ENCODE peak calls at places on chromosomes 11 and 22, in ten cellular contexts. One of them, this sample, is unnamed.

GRCh38 chr11:116962108-116962507 is 124.7 kb upstream of the APOA1 start:
- DNase-seq in pancreas: no peak
- DNase-seq in Caki2: no peak
- DNase-seq in glutamatergic neuron: no peak
- DNase-seq in dorsolateral prefrontal cortex: no peak
- DNase-seq in stimulated activated CD8-positive, alpha-beta memory T cell treated with anti-CD3 and anti-CD28 coated beads, Interleukin-2, amount 100 ng/mL, for 48 hours: no peak
- DNase-seq in WERI-Rb-1: no peak
- DNase-seq in lung: no peak
- DNase-seq in AG09319: no peak
- DNase-seq in AG10803: no peak
- DNase-seq in this sample: no peak

GRCh38 chr11:58133329-58134076 is 8.2 kb upstream of the OR9I1 start:
- DNase-seq in pancreas: no peak
- DNase-seq in Caki2: no peak
- DNase-seq in glutamatergic neuron: no peak
- DNase-seq in dorsolateral prefrontal cortex: no peak
- DNase-seq in stimulated activated CD8-positive, alpha-beta memory T cell treated with anti-CD3 and anti-CD28 coated beads, Interleukin-2, amount 100 ng/mL, for 48 hours: no peak
- DNase-seq in WERI-Rb-1: no peak
- DNase-seq in lung: no peak
- DNase-seq in AG09319: no peak
- DNase-seq in AG10803: no peak
- DNase-seq in this sample: no peak

GRCh38 chr22:23984430-23984829 is 4.5 kb downstream of the GSTT2 start:
- DNase-seq in pancreas: peak; percentile 33
- DNase-seq in Caki2: no peak
- DNase-seq in glutamatergic neuron: no peak
- DNase-seq in dorsolateral prefrontal cortex: no peak
- DNase-seq in stimulated activated CD8-positive, alpha-beta memory T cell treated with anti-CD3 and anti-CD28 coated beads, Interleukin-2, amount 100 ng/mL, for 48 hours: no peak
- DNase-seq in WERI-Rb-1: no peak
- DNase-seq in lung: peak; percentile 75
- DNase-seq in AG09319: no peak
- DNase-seq in AG10803: no peak
- DNase-seq in this sample: peak; percentile 21

GRCh38 chr11:74647831-74648230 is 55.4 kb downstream of the POLD3 start:
- DNase-seq in pancreas: no peak
- DNase-seq in Caki2: no peak
- DNase-seq in glutamatergic neuron: no peak
- DNase-seq in dorsolateral prefrontal cortex: no peak
- DNase-seq in stimulated activated CD8-positive, alpha-beta memory T cell treated with anti-CD3 and anti-CD28 coated beads, Interleukin-2, amount 100 ng/mL, for 48 hours: no peak
- DNase-seq in WERI-Rb-1: no peak
- DNase-seq in lung: no peak
- DNase-seq in AG09319: no peak
- DNase-seq in AG10803: no peak
- DNase-seq in this sample: no peak

GRCh38 chr22:40036126-40036525 is 41.4 kb downstream of the FAM83F start:
- DNase-seq in pancreas: no peak
- DNase-seq in Caki2: no peak
- DNase-seq in glutamatergic neuron: no peak
- DNase-seq in dorsolateral prefrontal cortex: no peak
- DNase-seq in stimulated activated CD8-positive, alpha-beta memory T cell treated with anti-CD3 and anti-CD28 coated beads, Interleukin-2, amount 100 ng/mL, for 48 hours: no peak
- DNase-seq in WERI-Rb-1: no peak
- DNase-seq in lung: no peak
- DNase-seq in AG09319: no peak
- DNase-seq in AG10803: no peak
- DNase-seq in this sample: no peak

GRCh38 chr11:81725691-81726090 is 1008.0 kb downstream of the FAM181B start:
- DNase-seq in pancreas: no peak
- DNase-seq in Caki2: no peak
- DNase-seq in glutamatergic neuron: no peak
- DNase-seq in dorsolateral prefrontal cortex: no peak
- DNase-seq in stimulated activated CD8-positive, alpha-beta memory T cell treated with anti-CD3 and anti-CD28 coated beads, Interleukin-2, amount 100 ng/mL, for 48 hours: no peak
- DNase-seq in WERI-Rb-1: no peak
- DNase-seq in lung: no peak
- DNase-seq in AG09319: no peak
- DNase-seq in AG10803: peak; percentile 27
- DNase-seq in this sample: no peak

GRCh38 chr11:31812392-31813241 is 1.5 kb upstream of the PAX6 start:
- DNase-seq in pancreas: no peak
- DNase-seq in Caki2: no peak
- DNase-seq in glutamatergic neuron: no peak
- DNase-seq in dorsolateral prefrontal cortex: no peak
- DNase-seq in stimulated activated CD8-positive, alpha-beta memory T cell treated with anti-CD3 and anti-CD28 coated beads, Interleukin-2, amount 100 ng/mL, for 48 hours: no peak
- DNase-seq in WERI-Rb-1: no peak
- DNase-seq in lung: no peak
- DNase-seq in AG09319: no peak
- DNase-seq in AG10803: no peak
- DNase-seq in this sample: no peak

GRCh38 chr11:120331301-120331966 is 4.8 kb upstream of the ARHGEF12 start:
- DNase-seq in pancreas: peak; percentile 51
- DNase-seq in Caki2: no peak
- DNase-seq in glutamatergic neuron: no peak
- DNase-seq in dorsolateral prefrontal cortex: no peak
- DNase-seq in stimulated activated CD8-positive, alpha-beta memory T cell treated with anti-CD3 and anti-CD28 coated beads, Interleukin-2, amount 100 ng/mL, for 48 hours: no peak
- DNase-seq in WERI-Rb-1: no peak
- DNase-seq in lung: no peak
- DNase-seq in AG09319: peak; percentile 72
- DNase-seq in AG10803: peak; percentile 94
- DNase-seq in this sample: peak; percentile 69

GRCh38 chr11:105344938-105345337 is 205.4 kb upstream of the CARD18 start:
- DNase-seq in pancreas: no peak
- DNase-seq in Caki2: no peak
- DNase-seq in glutamatergic neuron: no peak
- DNase-seq in dorsolateral prefrontal cortex: no peak
- DNase-seq in stimulated activated CD8-positive, alpha-beta memory T cell treated with anti-CD3 and anti-CD28 coated beads, Interleukin-2, amount 100 ng/mL, for 48 hours: no peak
- DNase-seq in WERI-Rb-1: no peak
- DNase-seq in lung: no peak
- DNase-seq in AG09319: no peak
- DNase-seq in AG10803: no peak
- DNase-seq in this sample: no peak

GRCh38 chr11:43943357-43943930 is 1.0 kb downstream of the C11orf96 start:
- DNase-seq in pancreas: no peak
- DNase-seq in Caki2: peak; percentile 26
- DNase-seq in glutamatergic neuron: peak; percentile 47
- DNase-seq in dorsolateral prefrontal cortex: no peak
- DNase-seq in stimulated activated CD8-positive, alpha-beta memory T cell treated with anti-CD3 and anti-CD28 coated beads, Interleukin-2, amount 100 ng/mL, for 48 hours: no peak
- DNase-seq in WERI-Rb-1: no peak
- DNase-seq in lung: no peak
- DNase-seq in AG09319: no peak
- DNase-seq in AG10803: no peak
- DNase-seq in this sample: no peak

GRCh38 chr11:31218847-31219246 is 150.7 kb downstream of the DCDC1 start:
- DNase-seq in pancreas: no peak
- DNase-seq in Caki2: no peak
- DNase-seq in glutamatergic neuron: no peak
- DNase-seq in dorsolateral prefrontal cortex: no peak
- DNase-seq in stimulated activated CD8-positive, alpha-beta memory T cell treated with anti-CD3 and anti-CD28 coated beads, Interleukin-2, amount 100 ng/mL, for 48 hours: no peak
- DNase-seq in WERI-Rb-1: no peak
- DNase-seq in lung: no peak
- DNase-seq in AG09319: no peak
- DNase-seq in AG10803: no peak
- DNase-seq in this sample: no peak

GRCh38 chr11:33734441-33735165 is 1.6 kb downstream of the CD59 start:
- DNase-seq in pancreas: no peak
- DNase-seq in Caki2: no peak
- DNase-seq in glutamatergic neuron: no peak
- DNase-seq in dorsolateral prefrontal cortex: no peak
- DNase-seq in stimulated activated CD8-positive, alpha-beta memory T cell treated with anti-CD3 and anti-CD28 coated beads, Interleukin-2, amount 100 ng/mL, for 48 hours: no peak
- DNase-seq in WERI-Rb-1: no peak
- DNase-seq in lung: peak; percentile 65
- DNase-seq in AG09319: no peak
- DNase-seq in AG10803: peak; percentile 62
- DNase-seq in this sample: no peak

GRCh38 chr11:33475999-33476398 is 218.8 kb downstream of the HIPK3 start:
- DNase-seq in pancreas: peak; percentile 20
- DNase-seq in Caki2: no peak
- DNase-seq in glutamatergic neuron: no peak
- DNase-seq in dorsolateral prefrontal cortex: no peak
- DNase-seq in stimulated activated CD8-positive, alpha-beta memory T cell treated with anti-CD3 and anti-CD28 coated beads, Interleukin-2, amount 100 ng/mL, for 48 hours: no peak
- DNase-seq in WERI-Rb-1: no peak
- DNase-seq in lung: no peak
- DNase-seq in AG09319: peak; percentile 52
- DNase-seq in AG10803: peak; percentile 67
- DNase-seq in this sample: no peak

GRCh38 chr11:17544181-17544622 is at the start of gene USH1C:
- DNase-seq in pancreas: peak; percentile 27
- DNase-seq in Caki2: no peak
- DNase-seq in glutamatergic neuron: peak; percentile 41
- DNase-seq in dorsolateral prefrontal cortex: no peak
- DNase-seq in stimulated activated CD8-positive, alpha-beta memory T cell treated with anti-CD3 and anti-CD28 coated beads, Interleukin-2, amount 100 ng/mL, for 48 hours: peak; percentile 14
- DNase-seq in WERI-Rb-1: no peak
- DNase-seq in lung: no peak
- DNase-seq in AG09319: no peak
- DNase-seq in AG10803: no peak
- DNase-seq in this sample: no peak

GRCh38 chr11:44737222-44737621 is 10.5 kb downstream of the TSPAN18 start:
- DNase-seq in pancreas: no peak
- DNase-seq in Caki2: no peak
- DNase-seq in glutamatergic neuron: no peak
- DNase-seq in dorsolateral prefrontal cortex: no peak
- DNase-seq in stimulated activated CD8-positive, alpha-beta memory T cell treated with anti-CD3 and anti-CD28 coated beads, Interleukin-2, amount 100 ng/mL, for 48 hours: no peak
- DNase-seq in WERI-Rb-1: no peak
- DNase-seq in lung: no peak
- DNase-seq in AG09319: no peak
- DNase-seq in AG10803: no peak
- DNase-seq in this sample: no peak

GRCh38 chr11:107591446-107592236 is 694 bp downstream of the ELMOD1 start:
- DNase-seq in pancreas: no peak
- DNase-seq in Caki2: no peak
- DNase-seq in glutamatergic neuron: peak; percentile 57
- DNase-seq in dorsolateral prefrontal cortex: peak; percentile 11
- DNase-seq in stimulated activated CD8-positive, alpha-beta memory T cell treated with anti-CD3 and anti-CD28 coated beads, Interleukin-2, amount 100 ng/mL, for 48 hours: no peak
- DNase-seq in WERI-Rb-1: no peak
- DNase-seq in lung: no peak
- DNase-seq in AG09319: no peak
- DNase-seq in AG10803: peak; percentile 11
- DNase-seq in this sample: no peak

GRCh38 chr22:19974935-19975706 is 33.5 kb upstream of the TXNRD2 start:
- DNase-seq in pancreas: no peak
- DNase-seq in Caki2: no peak
- DNase-seq in glutamatergic neuron: no peak
- DNase-seq in dorsolateral prefrontal cortex: no peak
- DNase-seq in stimulated activated CD8-positive, alpha-beta memory T cell treated with anti-CD3 and anti-CD28 coated beads, Interleukin-2, amount 100 ng/mL, for 48 hours: no peak
- DNase-seq in WERI-Rb-1: peak; percentile 94
- DNase-seq in lung: no peak
- DNase-seq in AG09319: no peak
- DNase-seq in AG10803: no peak
- DNase-seq in this sample: no peak

GRCh38 chr11:64767344-64768299 is 7.8 kb upstream of the PYGM start:
- DNase-seq in pancreas: peak; percentile 42
- DNase-seq in Caki2: no peak
- DNase-seq in glutamatergic neuron: peak; percentile 90
- DNase-seq in dorsolateral prefrontal cortex: no peak
- DNase-seq in stimulated activated CD8-positive, alpha-beta memory T cell treated with anti-CD3 and anti-CD28 coated beads, Interleukin-2, amount 100 ng/mL, for 48 hours: peak; percentile 78
- DNase-seq in WERI-Rb-1: peak; percentile 83
- DNase-seq in lung: peak; percentile 71
- DNase-seq in AG09319: no peak
- DNase-seq in AG10803: peak; percentile 68
- DNase-seq in this sample: no peak

GRCh38 chr11:120136356-120136755 is 1.6 kb downstream of the TRIM29 start:
- DNase-seq in pancreas: no peak
- DNase-seq in Caki2: no peak
- DNase-seq in glutamatergic neuron: peak; percentile 4
- DNase-seq in dorsolateral prefrontal cortex: no peak
- DNase-seq in stimulated activated CD8-positive, alpha-beta memory T cell treated with anti-CD3 and anti-CD28 coated beads, Interleukin-2, amount 100 ng/mL, for 48 hours: no peak
- DNase-seq in WERI-Rb-1: no peak
- DNase-seq in lung: peak; percentile 21
- DNase-seq in AG09319: no peak
- DNase-seq in AG10803: no peak
- DNase-seq in this sample: no peak

GRCh38 chr11:12090061-12090572 is 20.3 kb upstream of the MICAL2 start:
- DNase-seq in pancreas: no peak
- DNase-seq in Caki2: no peak
- DNase-seq in glutamatergic neuron: no peak
- DNase-seq in dorsolateral prefrontal cortex: no peak
- DNase-seq in stimulated activated CD8-positive, alpha-beta memory T cell treated with anti-CD3 and anti-CD28 coated beads, Interleukin-2, amount 100 ng/mL, for 48 hours: no peak
- DNase-seq in WERI-Rb-1: no peak
- DNase-seq in lung: peak; percentile 36
- DNase-seq in AG09319: no peak
- DNase-seq in AG10803: peak; percentile 76
- DNase-seq in this sample: peak; percentile 86

GRCh38 chr22:41512421-41513194 is 31.7 kb downstream of the POLR3H start:
- DNase-seq in pancreas: no peak
- DNase-seq in Caki2: peak; percentile 80
- DNase-seq in glutamatergic neuron: peak; percentile 53
- DNase-seq in dorsolateral prefrontal cortex: no peak
- DNase-seq in stimulated activated CD8-positive, alpha-beta memory T cell treated with anti-CD3 and anti-CD28 coated beads, Interleukin-2, amount 100 ng/mL, for 48 hours: no peak
- DNase-seq in WERI-Rb-1: peak; percentile 54
- DNase-seq in lung: no peak
- DNase-seq in AG09319: peak; percentile 23
- DNase-seq in AG10803: peak; percentile 50
- DNase-seq in this sample: peak; percentile 56

GRCh38 chr11:57224537-57224936 is 12.5 kb downstream of the APLNR start:
- DNase-seq in pancreas: no peak
- DNase-seq in Caki2: peak; percentile 2
- DNase-seq in glutamatergic neuron: no peak
- DNase-seq in dorsolateral prefrontal cortex: no peak
- DNase-seq in stimulated activated CD8-positive, alpha-beta memory T cell treated with anti-CD3 and anti-CD28 coated beads, Interleukin-2, amount 100 ng/mL, for 48 hours: no peak
- DNase-seq in WERI-Rb-1: no peak
- DNase-seq in lung: no peak
- DNase-seq in AG09319: no peak
- DNase-seq in AG10803: peak; percentile 62
- DNase-seq in this sample: no peak

GRCh38 chr22:22882033-22882717 is 5.4 kb upstream of the IGLL5 start:
- DNase-seq in pancreas: no peak
- DNase-seq in Caki2: peak; percentile 14
- DNase-seq in glutamatergic neuron: no peak
- DNase-seq in dorsolateral prefrontal cortex: no peak
- DNase-seq in stimulated activated CD8-positive, alpha-beta memory T cell treated with anti-CD3 and anti-CD28 coated beads, Interleukin-2, amount 100 ng/mL, for 48 hours: no peak
- DNase-seq in WERI-Rb-1: no peak
- DNase-seq in lung: no peak
- DNase-seq in AG09319: no peak
- DNase-seq in AG10803: no peak
- DNase-seq in this sample: no peak

GRCh38 chr11:37107415-37107814 is 509.4 kb upstream of the RAG2 start:
- DNase-seq in pancreas: no peak
- DNase-seq in Caki2: no peak
- DNase-seq in glutamatergic neuron: no peak
- DNase-seq in dorsolateral prefrontal cortex: no peak
- DNase-seq in stimulated activated CD8-positive, alpha-beta memory T cell treated with anti-CD3 and anti-CD28 coated beads, Interleukin-2, amount 100 ng/mL, for 48 hours: no peak
- DNase-seq in WERI-Rb-1: no peak
- DNase-seq in lung: no peak
- DNase-seq in AG09319: no peak
- DNase-seq in AG10803: no peak
- DNase-seq in this sample: no peak